ENCODE peak calls at places on chromosomes 3 and 15, in seven cellular contexts. One of them, this sample, is unnamed.

GRCh38 chr15:90901799-90902655 is 1.1 kb upstream of the MAN2A2 start:
- DNase-seq in AG08395: peak; percentile 100
- DNase-seq in fibroblast of villous mesenchyme: peak; percentile 85
- DNase-seq in stimulated activated CD4-positive, alpha-beta T cell treated with anti-CD3 and anti-CD28 coated beads, Interleukin-2, amount 100 ng/mL, for 48 hours: peak; percentile 66
- DNase-seq in stimulated activated naive CD8-positive, alpha-beta T cell treated with anti-CD3 and anti-CD28 coated beads, Interleukin-15, Interleukin-2, amounts not matched to agents 100 U/mL and 50 U/mL, for 24 hours: peak; percentile 76
- DNase-seq in hypothalamus: peak; percentile 60
- DNase-seq in GM23338: peak; percentile 87
- DNase-seq in this sample: peak; percentile 62

GRCh38 chr15:38391186-38391585 is 62.7 kb upstream of the FAM98B start:
- DNase-seq in stimulated activated naive CD8-positive, alpha-beta T cell treated with anti-CD3 and anti-CD28 coated beads, Interleukin-15, Interleukin-2, amounts not matched to agents 100 U/mL and 50 U/mL, for 24 hours: no peak
- DNase-seq in GM23338: no peak
- DNase-seq in AG08395: no peak
- DNase-seq in stimulated activated CD4-positive, alpha-beta T cell treated with anti-CD3 and anti-CD28 coated beads, Interleukin-2, amount 100 ng/mL, for 48 hours: no peak
- DNase-seq in hypothalamus: no peak
- DNase-seq in fibroblast of villous mesenchyme: peak; percentile 18
- DNase-seq in this sample: no peak

GRCh38 chr3:118102737-118103136 is 931.9 kb downstream of the IGSF11 start:
- DNase-seq in hypothalamus: no peak
- DNase-seq in stimulated activated CD4-positive, alpha-beta T cell treated with anti-CD3 and anti-CD28 coated beads, Interleukin-2, amount 100 ng/mL, for 48 hours: no peak
- DNase-seq in fibroblast of villous mesenchyme: no peak
- DNase-seq in AG08395: no peak
- DNase-seq in GM23338: no peak
- DNase-seq in stimulated activated naive CD8-positive, alpha-beta T cell treated with anti-CD3 and anti-CD28 coated beads, Interleukin-15, Interleukin-2, amounts not matched to agents 100 U/mL and 50 U/mL, for 24 hours: no peak
- DNase-seq in this sample: peak; percentile 32

GRCh38 chr15:78007965-78008886 is 69.3 kb downstream of the TBC1D2B start:
- DNase-seq in GM23338: no peak
- DNase-seq in fibroblast of villous mesenchyme: peak; percentile 73
- DNase-seq in hypothalamus: no peak
- DNase-seq in stimulated activated naive CD8-positive, alpha-beta T cell treated with anti-CD3 and anti-CD28 coated beads, Interleukin-15, Interleukin-2, amounts not matched to agents 100 U/mL and 50 U/mL, for 24 hours: no peak
- DNase-seq in AG08395: peak; percentile 88
- DNase-seq in stimulated activated CD4-positive, alpha-beta T cell treated with anti-CD3 and anti-CD28 coated beads, Interleukin-2, amount 100 ng/mL, for 48 hours: no peak
- DNase-seq in this sample: peak; percentile 76

GRCh38 chr3:188446791-188447190 is 292.8 kb downstream of the LPP start:
- DNase-seq in stimulated activated CD4-positive, alpha-beta T cell treated with anti-CD3 and anti-CD28 coated beads, Interleukin-2, amount 100 ng/mL, for 48 hours: no peak
- DNase-seq in AG08395: no peak
- DNase-seq in GM23338: no peak
- DNase-seq in hypothalamus: no peak
- DNase-seq in stimulated activated naive CD8-positive, alpha-beta T cell treated with anti-CD3 and anti-CD28 coated beads, Interleukin-15, Interleukin-2, amounts not matched to agents 100 U/mL and 50 U/mL, for 24 hours: no peak
- DNase-seq in fibroblast of villous mesenchyme: no peak
- DNase-seq in this sample: no peak

GRCh38 chr3:144058713-144059112 is 87.1 kb downstream of the DIPK2A start:
- DNase-seq in stimulated activated naive CD8-positive, alpha-beta T cell treated with anti-CD3 and anti-CD28 coated beads, Interleukin-15, Interleukin-2, amounts not matched to agents 100 U/mL and 50 U/mL, for 24 hours: no peak
- DNase-seq in stimulated activated CD4-positive, alpha-beta T cell treated with anti-CD3 and anti-CD28 coated beads, Interleukin-2, amount 100 ng/mL, for 48 hours: no peak
- DNase-seq in GM23338: no peak
- DNase-seq in fibroblast of villous mesenchyme: no peak
- DNase-seq in AG08395: no peak
- DNase-seq in hypothalamus: no peak
- DNase-seq in this sample: no peak

GRCh38 chr3:127848131-127849129 is 26.1 kb upstream of the MGLL start:
- DNase-seq in stimulated activated naive CD8-positive, alpha-beta T cell treated with anti-CD3 and anti-CD28 coated beads, Interleukin-15, Interleukin-2, amounts not matched to agents 100 U/mL and 50 U/mL, for 24 hours: no peak
- DNase-seq in AG08395: peak; percentile 36
- DNase-seq in GM23338: peak; percentile 17
- DNase-seq in hypothalamus: peak; percentile 49
- DNase-seq in fibroblast of villous mesenchyme: peak; percentile 17
- DNase-seq in stimulated activated CD4-positive, alpha-beta T cell treated with anti-CD3 and anti-CD28 coated beads, Interleukin-2, amount 100 ng/mL, for 48 hours: no peak
- DNase-seq in this sample: no peak

GRCh38 chr3:133850034-133850433 is 44.4 kb downstream of the SRPRB start:
- DNase-seq in hypothalamus: no peak
- DNase-seq in stimulated activated CD4-positive, alpha-beta T cell treated with anti-CD3 and anti-CD28 coated beads, Interleukin-2, amount 100 ng/mL, for 48 hours: no peak
- DNase-seq in AG08395: no peak
- DNase-seq in stimulated activated naive CD8-positive, alpha-beta T cell treated with anti-CD3 and anti-CD28 coated beads, Interleukin-15, Interleukin-2, amounts not matched to agents 100 U/mL and 50 U/mL, for 24 hours: no peak
- DNase-seq in GM23338: no peak
- DNase-seq in fibroblast of villous mesenchyme: no peak
- DNase-seq in this sample: no peak

GRCh38 chr3:11932636-11933035 is 71.6 kb upstream of the SYN2 start:
- DNase-seq in stimulated activated CD4-positive, alpha-beta T cell treated with anti-CD3 and anti-CD28 coated beads, Interleukin-2, amount 100 ng/mL, for 48 hours: no peak
- DNase-seq in GM23338: no peak
- DNase-seq in AG08395: no peak
- DNase-seq in hypothalamus: no peak
- DNase-seq in fibroblast of villous mesenchyme: no peak
- DNase-seq in stimulated activated naive CD8-positive, alpha-beta T cell treated with anti-CD3 and anti-CD28 coated beads, Interleukin-15, Interleukin-2, amounts not matched to agents 100 U/mL and 50 U/mL, for 24 hours: no peak
- DNase-seq in this sample: no peak

GRCh38 chr3:146026547-146026946 is 134.4 kb downstream of the PLOD2 start:
- DNase-seq in GM23338: no peak
- DNase-seq in stimulated activated naive CD8-positive, alpha-beta T cell treated with anti-CD3 and anti-CD28 coated beads, Interleukin-15, Interleukin-2, amounts not matched to agents 100 U/mL and 50 U/mL, for 24 hours: no peak
- DNase-seq in stimulated activated CD4-positive, alpha-beta T cell treated with anti-CD3 and anti-CD28 coated beads, Interleukin-2, amount 100 ng/mL, for 48 hours: no peak
- DNase-seq in AG08395: no peak
- DNase-seq in fibroblast of villous mesenchyme: no peak
- DNase-seq in hypothalamus: no peak
- DNase-seq in this sample: no peak

GRCh38 chr3:76039431-76039830 is 254.1 kb upstream of the ZNF717 start:
- DNase-seq in AG08395: peak; percentile 10
- DNase-seq in stimulated activated naive CD8-positive, alpha-beta T cell treated with anti-CD3 and anti-CD28 coated beads, Interleukin-15, Interleukin-2, amounts not matched to agents 100 U/mL and 50 U/mL, for 24 hours: no peak
- DNase-seq in GM23338: peak; percentile 58
- DNase-seq in hypothalamus: no peak
- DNase-seq in fibroblast of villous mesenchyme: no peak
- DNase-seq in stimulated activated CD4-positive, alpha-beta T cell treated with anti-CD3 and anti-CD28 coated beads, Interleukin-2, amount 100 ng/mL, for 48 hours: no peak
- DNase-seq in this sample: peak; percentile 54

GRCh38 chr3:185959609-185960517 is 22.0 kb upstream of the TRA2B start:
- DNase-seq in AG08395: peak; percentile 54
- DNase-seq in hypothalamus: no peak
- DNase-seq in fibroblast of villous mesenchyme: peak; percentile 80
- DNase-seq in GM23338: no peak
- DNase-seq in stimulated activated CD4-positive, alpha-beta T cell treated with anti-CD3 and anti-CD28 coated beads, Interleukin-2, amount 100 ng/mL, for 48 hours: no peak
- DNase-seq in stimulated activated naive CD8-positive, alpha-beta T cell treated with anti-CD3 and anti-CD28 coated beads, Interleukin-15, Interleukin-2, amounts not matched to agents 100 U/mL and 50 U/mL, for 24 hours: no peak
- DNase-seq in this sample: peak; percentile 87

GRCh38 chr3:23312866-23313265 is 109.7 kb downstream of the UBE2E2 start:
- DNase-seq in stimulated activated CD4-positive, alpha-beta T cell treated with anti-CD3 and anti-CD28 coated beads, Interleukin-2, amount 100 ng/mL, for 48 hours: no peak
- DNase-seq in GM23338: no peak
- DNase-seq in stimulated activated naive CD8-positive, alpha-beta T cell treated with anti-CD3 and anti-CD28 coated beads, Interleukin-15, Interleukin-2, amounts not matched to agents 100 U/mL and 50 U/mL, for 24 hours: no peak
- DNase-seq in AG08395: no peak
- DNase-seq in hypothalamus: no peak
- DNase-seq in fibroblast of villous mesenchyme: peak; percentile 15
- DNase-seq in this sample: no peak

This sample was measured in astrocyte.